ENCODE peak calls at places on chromosomes 11 and 22, in four cellular contexts. One of them, this sample, is unnamed.

GRCh38 chr11:65882191-65883057 is 2.8 kb downstream of the CTSW start:
- DNase-seq in astrocyte of the spinal cord: no peak
- DNase-seq in mesenchymal stem cell: no peak
- DNase-seq in aorta: peak; percentile 49
- DNase-seq in this sample: no peak

GRCh38 chr11:13238879-13239514 is 38.6 kb upstream of the BMAL1 start:
- DNase-seq in aorta: peak; percentile 61
- DNase-seq in mesenchymal stem cell: peak; percentile 56
- DNase-seq in astrocyte of the spinal cord: peak; percentile 33
- DNase-seq in this sample: no peak

GRCh38 chr11:46446343-46446751 is 54.8 kb upstream of the CHRM4 start:
- DNase-seq in astrocyte of the spinal cord: peak; percentile 55
- DNase-seq in mesenchymal stem cell: peak; percentile 76
- DNase-seq in aorta: no peak
- DNase-seq in this sample: peak; percentile 16

GRCh38 chr11:4551346-4551979 is 6.5 kb downstream of the OR52M1 start:
- DNase-seq in astrocyte of the spinal cord: no peak
- DNase-seq in mesenchymal stem cell: no peak
- DNase-seq in aorta: no peak
- DNase-seq in this sample: no peak

GRCh38 chr11:65640483-65641207 is 2.7 kb downstream of the SIPA1 start:
- DNase-seq in astrocyte of the spinal cord: no peak
- DNase-seq in mesenchymal stem cell: no peak
- DNase-seq in aorta: peak; percentile 88
- DNase-seq in this sample: no peak

GRCh38 chr11:70539360-70540095 is 141.2 kb downstream of the CTTN start:
- DNase-seq in mesenchymal stem cell: no peak
- DNase-seq in astrocyte of the spinal cord: no peak
- DNase-seq in aorta: no peak
- DNase-seq in this sample: no peak

GRCh38 chr11:76148941-76149613 is 57.2 kb downstream of the WNT11 start:
- DNase-seq in astrocyte of the spinal cord: no peak
- DNase-seq in aorta: no peak
- DNase-seq in mesenchymal stem cell: no peak
- DNase-seq in this sample: no peak

GRCh38 chr11:11142359-11142758 is 210.7 kb downstream of the CSNK2A3 start:
- DNase-seq in astrocyte of the spinal cord: no peak
- DNase-seq in aorta: no peak
- DNase-seq in mesenchymal stem cell: no peak
- DNase-seq in this sample: no peak

GRCh38 chr11:11022126-11022730 is 164.4 kb upstream of the ZBED5 start:
- DNase-seq in aorta: no peak
- DNase-seq in astrocyte of the spinal cord: peak; percentile 29
- DNase-seq in mesenchymal stem cell: no peak
- DNase-seq in this sample: peak; percentile 12

GRCh38 chr22:37267128-37267587 is 15.2 kb upstream of the CYTH4 start:
- DNase-seq in mesenchymal stem cell: peak; percentile 66
- DNase-seq in astrocyte of the spinal cord: no peak
- DNase-seq in aorta: peak; percentile 64
- DNase-seq in this sample: no peak

GRCh38 chr11:19934828-19935259 is 222.2 kb downstream of the NAV2 start:
- DNase-seq in aorta: peak; percentile 68
- DNase-seq in astrocyte of the spinal cord: peak; percentile 70
- DNase-seq in mesenchymal stem cell: peak; percentile 81
- DNase-seq in this sample: no peak

GRCh38 chr11:92122561-92122960 is 102.1 kb upstream of the FAT3 start:
- DNase-seq in mesenchymal stem cell: no peak
- DNase-seq in aorta: no peak
- DNase-seq in astrocyte of the spinal cord: peak; percentile 22
- DNase-seq in this sample: no peak

GRCh38 chr11:6596237-6596877 is 7.1 kb downstream of the RRP8 start:
- DNase-seq in aorta: no peak
- DNase-seq in mesenchymal stem cell: no peak
- DNase-seq in astrocyte of the spinal cord: no peak
- DNase-seq in this sample: no peak

GRCh38 chr22:40560994-40561515 is 75.5 kb downstream of the MRTFA start:
- DNase-seq in astrocyte of the spinal cord: no peak
- DNase-seq in aorta: no peak
- DNase-seq in mesenchymal stem cell: no peak
- DNase-seq in this sample: no peak

GRCh38 chr22:49480896-49481650 is 346.6 kb downstream of the BRD1 start:
- DNase-seq in mesenchymal stem cell: no peak
- DNase-seq in astrocyte of the spinal cord: no peak
- DNase-seq in aorta: no peak
- DNase-seq in this sample: no peak

GRCh38 chr22:49482811-49483210 is 344.9 kb downstream of the BRD1 start:
- DNase-seq in aorta: no peak
- DNase-seq in astrocyte of the spinal cord: no peak
- DNase-seq in mesenchymal stem cell: no peak
- DNase-seq in this sample: no peak

GRCh38 chr22:49480340-49480739 is 347.3 kb downstream of the BRD1 start:
- DNase-seq in aorta: no peak
- DNase-seq in astrocyte of the spinal cord: no peak
- DNase-seq in mesenchymal stem cell: no peak
- DNase-seq in this sample: no peak

GRCh38 chr22:49483281-49483905 is 344.3 kb downstream of the BRD1 start:
- DNase-seq in mesenchymal stem cell: no peak
- DNase-seq in astrocyte of the spinal cord: no peak
- DNase-seq in aorta: no peak
- DNase-seq in this sample: no peak

GRCh38 chr22:49481651-49482399 is 345.8 kb downstream of the BRD1 start:
- DNase-seq in mesenchymal stem cell: no peak
- DNase-seq in astrocyte of the spinal cord: no peak
- DNase-seq in aorta: no peak
- DNase-seq in this sample: no peak
- H3K4me3 ChIP-seq in mesenchymal stem cell: no peak overlapping the region
- H3K4me3 ChIP-seq in astrocyte of the spinal cord: no peak overlapping the region
- H3K4me3 ChIP-seq in aorta: no peak overlapping the region
- H3K4me3 ChIP-seq in this sample: no peak overlapping the region

GRCh38 chr22:46735747-46736608 is 2.1 kb downstream of the CERK start:
- DNase-seq in astrocyte of the spinal cord: no peak
- DNase-seq in aorta: peak; percentile 48
- DNase-seq in mesenchymal stem cell: peak; percentile 7
- DNase-seq in this sample: no peak
- H3K4me3 ChIP-seq in astrocyte of the spinal cord: no peak overlapping the region
- H3K4me3 ChIP-seq in aorta: no peak overlapping the region
- H3K4me3 ChIP-seq in mesenchymal stem cell: no peak overlapping the region
- H3K4me3 ChIP-seq in this sample: no peak overlapping the region

DNA sequence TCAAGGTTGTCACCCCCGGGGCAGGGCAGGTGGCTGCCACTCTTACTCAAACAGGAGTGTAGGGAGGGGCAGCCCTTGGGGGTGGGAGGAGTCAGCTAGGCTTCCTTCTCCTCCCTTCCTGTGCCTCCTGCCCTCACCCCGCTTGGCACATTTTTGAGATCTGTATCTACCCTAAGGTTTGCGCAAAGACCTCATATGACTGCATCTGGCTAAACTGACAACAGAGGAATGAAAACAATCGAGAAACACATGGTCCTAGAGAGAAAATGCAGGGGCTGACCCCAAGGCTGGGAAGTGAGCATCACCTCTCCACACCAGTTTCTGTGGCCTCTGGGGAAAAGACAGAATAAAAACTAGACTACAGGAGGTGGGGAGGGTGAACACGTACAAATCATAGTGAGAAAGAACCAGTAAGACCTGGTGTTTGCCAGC is 28.1 kb downstream of the IGSF9B start:
- DNase-seq in mesenchymal stem cell: no peak
- DNase-seq in astrocyte of the spinal cord: no peak
- DNase-seq in aorta: no peak
- DNase-seq in this sample: no peak
- H3K4me3 ChIP-seq in mesenchymal stem cell: no peak overlapping the region
- H3K4me3 ChIP-seq in astrocyte of the spinal cord: no peak overlapping the region
- H3K4me3 ChIP-seq in aorta: no peak overlapping the region
- H3K4me3 ChIP-seq in this sample: no peak overlapping the region

DNA sequence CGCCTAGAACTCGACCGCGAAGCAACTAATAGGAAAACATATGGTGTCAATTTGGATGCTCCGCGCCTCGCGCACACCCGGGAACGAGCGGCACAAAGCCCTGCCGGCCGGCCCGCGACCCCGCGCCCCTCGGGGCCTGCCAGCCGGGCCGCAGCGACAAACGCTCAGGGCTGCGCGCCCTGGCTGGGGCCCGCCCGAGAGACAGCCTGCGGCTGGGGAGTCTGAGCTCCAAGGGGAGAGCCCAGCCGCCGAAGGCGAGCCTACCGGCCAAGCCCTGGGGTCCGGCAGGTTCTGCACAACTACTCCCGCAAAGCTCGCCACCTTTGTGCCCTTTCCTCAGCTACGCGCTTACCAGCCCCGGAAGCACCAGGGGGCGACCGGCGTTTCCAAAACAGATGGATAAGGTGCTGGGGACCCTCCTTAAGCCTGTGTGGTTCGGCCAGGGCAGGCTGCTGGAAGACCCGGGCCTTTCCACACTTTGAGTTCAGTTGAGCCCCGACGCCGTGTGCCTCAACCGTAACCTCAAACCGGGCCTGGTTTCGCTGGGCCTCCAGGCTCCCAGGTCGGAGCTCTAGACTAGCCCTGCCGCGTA is 6.0 kb downstream of the PAX6 start:
- DNase-seq in aorta: no peak
- DNase-seq in mesenchymal stem cell: no peak
- DNase-seq in astrocyte of the spinal cord: no peak
- DNase-seq in this sample: no peak
- H3K4me3 ChIP-seq in aorta: no peak overlapping the region
- H3K4me3 ChIP-seq in mesenchymal stem cell: no peak overlapping the region
- H3K4me3 ChIP-seq in astrocyte of the spinal cord: no peak overlapping the region
- H3K4me3 ChIP-seq in this sample: peak overlapping the region; percentile 89

GRCh38 chr22:41934284-41935014 is 7.8 kb upstream of the TNFRSF13C start:
- DNase-seq in astrocyte of the spinal cord: no peak
- DNase-seq in aorta: peak; percentile 47
- DNase-seq in mesenchymal stem cell: no peak
- DNase-seq in this sample: no peak
- H3K4me3 ChIP-seq in astrocyte of the spinal cord: no peak overlapping the region
- H3K4me3 ChIP-seq in aorta: no peak overlapping the region
- H3K4me3 ChIP-seq in mesenchymal stem cell: no peak overlapping the region
- H3K4me3 ChIP-seq in this sample: no peak overlapping the region

GRCh38 chr22:48098243-48098935 is 1335.9 kb downstream of the TBC1D22A start:
- DNase-seq in mesenchymal stem cell: no peak
- DNase-seq in astrocyte of the spinal cord: no peak
- DNase-seq in aorta: no peak
- DNase-seq in this sample: no peak
- H3K4me3 ChIP-seq in mesenchymal stem cell: no peak overlapping the region
- H3K4me3 ChIP-seq in astrocyte of the spinal cord: no peak overlapping the region
- H3K4me3 ChIP-seq in aorta: no peak overlapping the region
- H3K4me3 ChIP-seq in this sample: no peak overlapping the region

GRCh38 chr22:39242389-39242808 is 2.4 kb downstream of the PDGFB start:
- DNase-seq in mesenchymal stem cell: no peak
- DNase-seq in astrocyte of the spinal cord: no peak
- DNase-seq in aorta: no peak
- DNase-seq in this sample: no peak

GRCh38 chr22:39244073-39244495 is 698 bp downstream of the PDGFB start:
- DNase-seq in mesenchymal stem cell: peak; percentile 46
- DNase-seq in astrocyte of the spinal cord: no peak
- DNase-seq in aorta: no peak
- DNase-seq in this sample: no peak

GRCh38 chr22:39241632-39242388 is 3.0 kb downstream of the PDGFB start:
- DNase-seq in mesenchymal stem cell: no peak
- DNase-seq in astrocyte of the spinal cord: no peak
- DNase-seq in aorta: no peak
- DNase-seq in this sample: no peak

GRCh38 chr22:39243443-39244072 is 1.2 kb downstream of the PDGFB start:
- DNase-seq in mesenchymal stem cell: peak; percentile 40
- DNase-seq in aorta: no peak
- DNase-seq in astrocyte of the spinal cord: no peak
- DNase-seq in this sample: no peak

GRCh38 chr22:39242809-39243442 is 1.9 kb downstream of the PDGFB start:
- DNase-seq in aorta: no peak
- DNase-seq in mesenchymal stem cell: peak; percentile 58
- DNase-seq in astrocyte of the spinal cord: no peak
- DNase-seq in this sample: no peak
- H3K4me3 ChIP-seq in aorta: no peak overlapping the region
- H3K4me3 ChIP-seq in mesenchymal stem cell: peak overlapping the region; percentile 77
- H3K4me3 ChIP-seq in astrocyte of the spinal cord: peak overlapping the region; percentile 29
- H3K4me3 ChIP-seq in this sample: peak overlapping the region; percentile 28

GRCh38 chr11:86372586-86372985 is 2.1 kb upstream of the CCDC81 start:
- DNase-seq in astrocyte of the spinal cord: no peak
- DNase-seq in aorta: no peak
- DNase-seq in mesenchymal stem cell: no peak
- DNase-seq in this sample: no peak

GRCh38 chr11:86370922-86371614 is 3.6 kb upstream of the CCDC81 start:
- DNase-seq in mesenchymal stem cell: no peak
- DNase-seq in astrocyte of the spinal cord: peak; percentile 52
- DNase-seq in aorta: no peak
- DNase-seq in this sample: no peak

GRCh38 chr11:86377972-86378371 is 3.3 kb downstream of the CCDC81 start:
- DNase-seq in mesenchymal stem cell: no peak
- DNase-seq in astrocyte of the spinal cord: no peak
- DNase-seq in aorta: no peak
- DNase-seq in this sample: no peak

GRCh38 chr11:86374586-86374985 is at the start of gene CCDC81:
- DNase-seq in aorta: peak; percentile 51
- DNase-seq in astrocyte of the spinal cord: peak; percentile 18
- DNase-seq in mesenchymal stem cell: no peak
- DNase-seq in this sample: no peak

GRCh38 chr11:86374121-86374520 is 566 bp upstream of the CCDC81 start:
- DNase-seq in mesenchymal stem cell: no peak
- DNase-seq in aorta: no peak
- DNase-seq in astrocyte of the spinal cord: no peak
- DNase-seq in this sample: no peak
- H3K4me3 ChIP-seq in mesenchymal stem cell: no peak overlapping the region
- H3K4me3 ChIP-seq in aorta: no peak overlapping the region
- H3K4me3 ChIP-seq in astrocyte of the spinal cord: peak overlapping the region; percentile 34
- H3K4me3 ChIP-seq in this sample: peak overlapping the region; percentile 36

DNA sequence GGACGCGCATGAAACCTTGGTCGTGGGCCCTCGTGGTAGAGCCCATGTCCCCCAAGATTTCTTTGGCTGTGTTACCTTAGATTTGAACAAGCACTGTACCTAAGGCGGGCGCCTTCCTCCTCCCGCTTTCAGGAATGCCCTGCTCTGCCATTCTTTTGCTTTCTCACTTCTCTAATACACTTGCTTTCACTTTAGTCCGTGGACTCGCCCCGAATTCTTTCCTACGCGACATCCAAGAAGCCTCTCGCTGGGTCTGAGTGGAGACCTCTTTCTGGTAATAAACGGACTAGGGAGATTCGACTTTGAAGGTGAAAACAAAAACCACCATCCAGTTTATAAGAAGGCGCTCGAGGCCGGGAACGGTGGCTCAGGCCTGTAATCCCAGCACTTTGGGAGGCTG is 1.2 kb upstream of the NUP50 start:
- DNase-seq in aorta: no peak
- DNase-seq in astrocyte of the spinal cord: no peak
- DNase-seq in mesenchymal stem cell: peak; percentile 63
- DNase-seq in this sample: no peak
- H3K4me3 ChIP-seq in aorta: no peak overlapping the region
- H3K4me3 ChIP-seq in astrocyte of the spinal cord: peak overlapping the region; percentile 78
- H3K4me3 ChIP-seq in mesenchymal stem cell: no peak overlapping the region
- H3K4me3 ChIP-seq in this sample: peak overlapping the region; percentile 55

This sample was measured in astrocyte of the cerebellum.